ENCODE peak calls at places on chromosomes 12 and 14, in nine cellular contexts. Q, L, H, S, K, M, F, B and R are unnamed samples. For H3K4me1, the result is how much of the 10 kb centered on the place peaks cover.

GRCh38 chr12:7212678-7213077 is 23.2 kb downstream of the PEX5 start:
- DNase-seq in Q (no peak), L (no peak), H (no peak), S (no peak), K (no peak), M (no peak), F (no peak), B (no peak), R (no peak)

GRCh38 chr14:86540636-86541247 is 1010.8 kb downstream of the FLRT2 start:
- DNase-seq in Q (no peak), L (no peak), H (no peak), S (no peak), K (no peak), M (no peak), F (no peak), B (no peak), R (no peak)

GRCh38 chr12:2613674-2614073 is 181.1 kb upstream of the FKBP4 start:
- DNase-seq in Q (peak), L (no peak), H (no peak), S (no peak), K (no peak), M (no peak), F (peak), B (no peak), R (no peak)

GRCh38 chr12:110590806-110591326 is 7.7 kb upstream of the PPTC7 start:
- DNase-seq in Q (peak), L (no peak), H (no peak), S (no peak), K (no peak), M (no peak), F (peak), B (no peak), R (no peak)

GRCh38 chr14:37865719-37866549 is 270.5 kb downstream of the TTC6 start:
- DNase-seq in Q (no peak), L (no peak), H (no peak), S (no peak), K (no peak), M (no peak), F (no peak), B (no peak), R (no peak)

GRCh38 chr14:99192823-99193222 is 79.2 kb downstream of the BCL11B start:
- DNase-seq in Q (no peak), L (no peak), H (no peak), S (no peak), K (no peak), M (no peak), F (no peak), B (no peak), R (no peak)

GRCh38 chr12:7242176-7243101 is 53.0 kb downstream of the PEX5 start:
- DNase-seq in Q (no peak), L (no peak), H (no peak), S (no peak), K (no peak), M (no peak), F (no peak), B (no peak), R (no peak)

GRCh38 chr14:88234442-88234841 is 88.6 kb downstream of the KCNK10 start:
- DNase-seq in Q (no peak), L (no peak), H (no peak), S (no peak), K (no peak), M (no peak), F (no peak), B (no peak), R (no peak)

GRCh38 chr12:53381739-53382630 is 2.0 kb downstream of the SP1 start:
- DNase-seq in Q (peak), L (peak), H (peak), S (peak), K (no peak), M (peak), F (peak), B (peak), R (peak)

GRCh38 chr12:14952295-14952995 is 9.0 kb downstream of the ARHGDIB start:
- DNase-seq in Q (peak), L (no peak), H (no peak), S (no peak), K (no peak), M (no peak), F (peak), B (no peak), R (peak)

GRCh38 chr12:14950982-14951746 is 10.2 kb downstream of the ARHGDIB start:
- DNase-seq in Q (no peak), L (no peak), H (no peak), S (peak), K (no peak), M (peak), F (peak), B (no peak), R (no peak)

GRCh38 chr12:14955876-14956811 is 5.3 kb downstream of the ARHGDIB start:
- DNase-seq in Q (no peak), L (no peak), H (no peak), S (no peak), K (no peak), M (no peak), F (no peak), B (no peak), R (no peak)

GRCh38 chr12:14954269-14954668 is 7.1 kb downstream of the ARHGDIB start:
- DNase-seq in Q (no peak), L (no peak), H (no peak), S (no peak), K (no peak), M (no peak), F (no peak), B (no peak), R (no peak)

GRCh38 chr12:14953752-14954151 is 7.6 kb downstream of the ARHGDIB start:
- DNase-seq in Q (no peak), L (no peak), H (no peak), S (no peak), K (no peak), M (no peak), F (no peak), B (no peak), R (no peak)
- H3K4me1 ChIP-seq in Q (under half), L (under half), H (under half), S (under half), K (under half), M (half or more), F (under half), B (half or more), R (under half)

GRCh38 chr12:46369095-46369473 is 3.5 kb downstream of the SLC38A2 start:
- DNase-seq in Q (no peak), L (no peak), H (no peak), S (peak), K (no peak), M (no peak), F (no peak), B (no peak), R (no peak)
- H3K27ac ChIP-seq in Q (peak), L (peak), H (peak), S (no peak), K (peak), M (peak), F (peak), B (peak), R (no peak)

DNA sequence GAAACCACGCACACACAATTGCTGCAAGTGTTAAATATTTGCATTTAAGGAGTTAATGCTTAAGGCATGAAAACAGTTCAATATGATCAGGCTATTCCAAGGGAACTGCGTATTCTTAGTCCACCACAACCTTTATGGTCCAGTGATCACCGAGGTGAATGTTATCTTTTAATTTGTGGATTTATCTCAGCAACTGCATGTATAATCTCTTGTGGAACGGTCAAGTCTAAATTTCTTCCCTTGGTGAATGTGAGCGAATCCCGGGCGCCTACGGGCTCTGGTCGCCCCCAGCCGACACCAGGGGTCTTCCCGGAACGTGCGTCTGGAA is 999 bp upstream of the AK7 start:
- DNase-seq in Q (no peak), L (no peak), H (no peak), S (no peak), K (no peak), M (no peak), F (no peak), B (no peak), R (no peak)
- H3K4me1 ChIP-seq in Q (under half), L (under half), H (under half), S (under half), K (under half), M (under half), F (under half), B (under half), R (under half)

GRCh38 chr14:75092698-75093097 is 23.3 kb downstream of the ZC2HC1C start:
- DNase-seq in Q (no peak), L (no peak), H (no peak), S (peak), K (no peak), M (no peak), F (no peak), B (no peak), R (no peak)

GRCh38 chr14:75091251-75091650 is 21.8 kb downstream of the ZC2HC1C start:
- DNase-seq in Q (no peak), L (no peak), H (no peak), S (peak), K (no peak), M (no peak), F (no peak), B (no peak), R (no peak)

GRCh38 chr14:75088566-75089373 is 19.3 kb downstream of the ZC2HC1C start:
- DNase-seq in Q (peak), L (no peak), H (no peak), S (peak), K (peak), M (peak), F (peak), B (no peak), R (peak)

GRCh38 chr14:75088153-75088552 is 18.7 kb downstream of the ZC2HC1C start:
- DNase-seq in Q (no peak), L (no peak), H (no peak), S (peak), K (no peak), M (no peak), F (no peak), B (no peak), R (no peak)

DNA sequence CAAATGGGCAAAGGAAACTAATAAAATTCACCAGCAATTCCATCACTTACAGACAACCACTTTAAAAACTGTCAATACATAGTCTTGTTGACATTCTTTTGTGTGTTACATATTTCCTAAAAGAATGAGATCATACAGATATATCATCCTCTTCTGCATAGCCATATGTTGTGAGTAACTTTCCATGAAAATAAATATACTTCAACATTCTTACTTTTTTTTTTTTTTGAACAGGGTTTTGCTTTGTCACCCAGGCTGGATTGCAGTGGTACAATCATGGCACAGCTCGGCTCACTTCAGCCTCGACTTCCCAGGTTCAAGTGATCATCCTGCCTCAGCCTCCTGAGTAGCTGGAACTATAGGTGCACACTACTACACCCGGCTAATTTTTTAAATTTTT is 20.9 kb downstream of the ZC2HC1C start:
- DNase-seq in Q (peak), L (no peak), H (no peak), S (no peak), K (no peak), M (no peak), F (no peak), B (no peak), R (no peak)
- H3K27ac ChIP-seq in Q (peak), L (no peak), H (no peak), S (no peak), K (no peak), M (no peak), F (no peak), B (no peak), R (no peak)

DNA sequence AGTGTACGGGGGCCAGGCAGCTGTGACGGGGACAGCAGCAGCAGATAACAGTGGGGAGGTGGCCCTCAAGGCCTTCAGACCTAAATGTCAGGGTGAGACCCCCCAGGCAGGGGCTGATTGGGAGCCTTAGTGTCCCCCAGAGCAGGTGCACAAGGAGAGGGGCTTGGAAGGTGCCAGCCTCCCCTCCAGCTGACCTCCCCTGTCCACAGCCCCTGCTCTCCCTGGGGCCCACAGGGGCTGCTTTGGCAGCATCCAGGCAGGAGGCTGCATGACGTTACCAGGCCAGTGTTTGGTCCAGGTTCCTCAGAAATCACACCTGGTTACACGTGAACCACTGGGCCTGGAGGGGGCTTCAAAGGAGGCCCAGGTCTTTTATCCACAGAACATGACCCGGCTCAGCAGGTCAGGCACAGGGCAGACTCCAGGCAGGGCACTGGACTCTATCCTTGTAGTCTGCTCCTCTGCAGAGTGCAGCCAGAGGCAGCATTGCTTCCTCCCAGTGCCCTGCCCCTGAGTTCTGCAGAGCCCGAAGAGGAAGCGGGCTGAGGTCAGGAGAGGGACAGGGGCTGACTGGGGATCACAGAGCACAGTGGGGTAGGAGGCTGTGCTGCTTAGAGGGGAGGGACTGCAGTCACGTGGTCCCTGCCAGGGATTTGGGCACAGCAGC is 2.6 kb upstream of the TRMT61A start:
- DNase-seq in Q (no peak), L (no peak), H (no peak), S (no peak), K (no peak), M (no peak), F (no peak), B (no peak), R (no peak)
- H3K4me1 ChIP-seq in Q (under half), L (under half), H (under half), S (under half), K (under half), M (half or more), F (under half), B (half or more), R (under half)

GRCh38 chr14:106766145-106766544 is 1239.8 kb downstream of the TMEM121 start:
- DNase-seq in Q (no peak), L (no peak), H (no peak), S (no peak), K (no peak), M (no peak), F (no peak), B (no peak), R (no peak)
- H3K27ac ChIP-seq in Q (no peak), L (no peak), H (no peak), S (no peak), K (no peak), M (no peak), F (no peak), B (no peak), R (no peak)

DNA sequence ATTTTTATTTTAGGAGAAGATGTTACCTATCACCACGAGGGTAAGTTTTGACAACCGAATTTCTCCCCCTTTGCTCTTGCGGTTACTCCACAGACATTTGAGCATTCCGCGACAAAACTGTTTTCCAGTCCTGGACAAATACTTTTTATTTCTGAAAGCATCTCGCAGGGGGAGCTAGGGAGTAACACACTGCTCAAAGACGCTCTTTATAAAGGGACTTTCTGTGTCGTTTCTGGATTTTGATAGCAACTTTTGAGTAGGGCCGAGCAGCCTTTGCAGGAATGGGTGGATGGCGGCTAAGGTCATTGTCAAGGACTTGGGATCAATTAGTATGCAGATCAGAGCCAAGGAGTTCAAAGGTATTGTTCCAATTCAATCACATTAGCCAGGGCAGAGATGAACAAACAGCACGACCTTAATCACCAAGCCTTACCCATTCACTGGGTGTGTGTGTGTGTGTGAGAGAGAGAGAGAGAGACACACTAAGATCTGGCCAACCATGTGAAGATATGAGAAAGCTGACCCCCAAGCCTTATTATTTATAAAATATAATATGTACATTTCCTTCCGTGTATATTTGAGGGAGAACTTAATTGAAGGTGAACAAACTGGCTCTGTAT is 613.6 kb downstream of the VRK1 start:
- DNase-seq in Q (no peak), L (no peak), H (no peak), S (peak), K (no peak), M (no peak), F (no peak), B (no peak), R (no peak)
- H3K4me1 ChIP-seq in Q (under half), L (under half), H (under half), S (under half), K (under half), M (under half), F (under half), B (under half), R (under half)

DNA sequence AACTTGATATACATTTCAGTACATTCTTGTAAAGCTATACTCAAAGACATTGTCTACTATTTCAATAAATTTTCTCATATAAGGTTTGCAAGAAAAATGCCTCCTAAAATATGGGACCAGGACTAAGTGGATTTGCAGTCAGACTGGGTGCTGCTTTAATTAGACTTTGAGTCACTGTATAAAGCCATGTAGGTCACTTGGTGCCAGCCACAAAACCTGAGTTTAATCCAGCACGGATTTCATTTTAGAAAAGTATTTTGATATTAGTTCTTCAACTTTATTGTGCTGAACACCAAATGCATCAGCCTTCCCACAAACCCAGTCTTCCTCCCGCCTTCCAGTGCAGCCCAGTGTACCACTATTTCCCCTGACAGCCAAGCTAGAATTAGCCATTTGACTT is 9.9 kb upstream of the NID2 start:
- DNase-seq in Q (no peak), L (no peak), H (no peak), S (no peak), K (no peak), M (no peak), F (no peak), B (no peak), R (no peak)
- H3K27ac ChIP-seq in Q (peak), L (no peak), H (no peak), S (no peak), K (no peak), M (no peak), F (peak), B (peak), R (peak)

GRCh38 chr14:77242752-77243151 is 28.3 kb downstream of the NGB start:
- DNase-seq in Q (no peak), L (no peak), H (no peak), S (no peak), K (no peak), M (no peak), F (no peak), B (no peak), R (no peak)

GRCh38 chr14:77239412-77239811 is 31.6 kb downstream of the NGB start:
- DNase-seq in Q (no peak), L (no peak), H (no peak), S (no peak), K (no peak), M (no peak), F (no peak), B (no peak), R (no peak)

GRCh38 chr14:77240336-77240915 is 30.6 kb downstream of the NGB start:
- DNase-seq in Q (no peak), L (no peak), H (no peak), S (no peak), K (no peak), M (no peak), F (no peak), B (no peak), R (no peak)

GRCh38 chr14:77243853-77244252 is 27.2 kb downstream of the NGB start:
- DNase-seq in Q (no peak), L (no peak), H (no peak), S (no peak), K (no peak), M (no peak), F (no peak), B (no peak), R (no peak)

GRCh38 chr14:77241955-77242354 is 29.1 kb downstream of the NGB start:
- DNase-seq in Q (no peak), L (no peak), H (no peak), S (peak), K (no peak), M (no peak), F (peak), B (no peak), R (no peak)
- H3K4me1 ChIP-seq in Q (under half), L (under half), H (under half), S (under half), K (under half), M (under half), F (under half), B (under half), R (under half)

DNA sequence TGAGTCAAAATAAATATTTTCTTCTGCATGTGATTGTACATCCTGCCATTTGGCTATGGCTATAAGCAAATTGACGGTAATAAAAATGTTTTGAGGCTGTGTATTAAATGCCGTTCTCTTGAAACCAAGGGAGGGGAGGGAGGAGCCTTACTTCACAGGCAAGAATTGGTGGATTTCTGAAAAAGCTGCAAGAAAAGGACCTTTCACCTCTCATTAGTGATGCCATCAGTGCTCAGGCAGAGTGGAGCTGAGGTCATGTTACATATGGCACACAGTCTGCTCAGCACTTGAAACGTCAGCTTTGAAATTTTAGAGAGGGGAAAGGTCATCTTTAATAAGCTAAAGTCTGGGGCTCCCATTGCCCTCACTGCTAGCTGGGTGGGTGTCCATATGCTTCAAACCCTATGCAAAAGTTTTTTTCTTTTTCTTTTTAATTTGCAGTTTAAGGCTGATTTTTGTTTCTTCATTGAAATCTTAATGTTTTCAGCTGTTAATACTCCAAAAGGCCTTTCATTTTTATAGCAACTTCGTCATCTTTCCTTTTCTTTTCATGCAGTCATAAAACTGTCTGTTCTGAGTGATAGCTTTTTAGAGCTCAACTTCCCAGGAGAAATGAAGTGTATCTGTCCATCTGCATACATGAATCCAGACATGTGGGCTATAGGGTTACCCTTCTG is 9.8 kb upstream of the SIX1 start:
- DNase-seq in Q (peak), L (no peak), H (no peak), S (peak), K (no peak), M (no peak), F (no peak), B (no peak), R (no peak)
- H3K27ac ChIP-seq in Q (no peak), L (no peak), H (no peak), S (no peak), K (no peak), M (no peak), F (no peak), B (no peak), R (no peak)